ENCODE peak calls at places on chromosome 16, in seven cellular contexts. One of them, this sample, is unnamed.

GRCh38 chr16:70754874-70755600 is 45.9 kb downstream of the VAC14 start:
- DNase-seq in PC-3: no peak
- DNase-seq in cardiac muscle cell: no peak
- DNase-seq in left ventricle myocardium inferior: no peak
- DNase-seq in A549: no peak
- DNase-seq in hepatocyte: no peak
- DNase-seq in right lobe of liver: no peak
- DNase-seq in this sample: no peak

GRCh38 chr16:15607700-15608396 is 35.1 kb downstream of the MARF1 start:
- DNase-seq in cardiac muscle cell: no peak
- DNase-seq in hepatocyte: no peak
- DNase-seq in right lobe of liver: peak; percentile 93
- DNase-seq in left ventricle myocardium inferior: peak; percentile 66
- DNase-seq in PC-3: no peak
- DNase-seq in A549: no peak
- DNase-seq in this sample: no peak

GRCh38 chr16:23826528-23827244 is 9.1 kb upstream of the PRKCB start:
- DNase-seq in left ventricle myocardium inferior: no peak
- DNase-seq in right lobe of liver: no peak
- DNase-seq in PC-3: no peak
- DNase-seq in hepatocyte: no peak
- DNase-seq in cardiac muscle cell: no peak
- DNase-seq in A549: no peak
- DNase-seq in this sample: no peak

GRCh38 chr16:54363760-54364159 is 77.2 kb upstream of the IRX3 start:
- DNase-seq in hepatocyte: no peak
- DNase-seq in PC-3: no peak
- DNase-seq in cardiac muscle cell: no peak
- DNase-seq in left ventricle myocardium inferior: no peak
- DNase-seq in A549: no peak
- DNase-seq in right lobe of liver: no peak
- DNase-seq in this sample: no peak

GRCh38 chr16:85536411-85537330 is 76.5 kb upstream of the GSE1 start:
- DNase-seq in left ventricle myocardium inferior: no peak
- DNase-seq in cardiac muscle cell: no peak
- DNase-seq in right lobe of liver: peak; percentile 75
- DNase-seq in PC-3: no peak
- DNase-seq in A549: no peak
- DNase-seq in hepatocyte: no peak
- DNase-seq in this sample: no peak

GRCh38 chr16:12178251-12178990 is 201.9 kb downstream of the SNX29 start:
- DNase-seq in hepatocyte: no peak
- DNase-seq in left ventricle myocardium inferior: peak; percentile 66
- DNase-seq in PC-3: no peak
- DNase-seq in cardiac muscle cell: no peak
- DNase-seq in A549: no peak
- DNase-seq in right lobe of liver: no peak
- DNase-seq in this sample: no peak

GRCh38 chr16:8950580-8951077 is 13.1 kb downstream of the USP7 start:
- DNase-seq in A549: no peak
- DNase-seq in left ventricle myocardium inferior: no peak
- DNase-seq in cardiac muscle cell: peak; percentile 34
- DNase-seq in PC-3: no peak
- DNase-seq in hepatocyte: no peak
- DNase-seq in right lobe of liver: no peak
- DNase-seq in this sample: no peak

GRCh38 chr16:77457046-77457445 is 22.2 kb upstream of the ADAMTS18 start:
- DNase-seq in right lobe of liver: no peak
- DNase-seq in PC-3: no peak
- DNase-seq in cardiac muscle cell: no peak
- DNase-seq in hepatocyte: no peak
- DNase-seq in left ventricle myocardium inferior: no peak
- DNase-seq in A549: no peak
- DNase-seq in this sample: no peak

GRCh38 chr16:57741660-57742191 is 6.2 kb downstream of the KATNB1 start:
- DNase-seq in left ventricle myocardium inferior: peak; percentile 41
- DNase-seq in cardiac muscle cell: no peak
- DNase-seq in right lobe of liver: no peak
- DNase-seq in hepatocyte: no peak
- DNase-seq in A549: no peak
- DNase-seq in PC-3: no peak
- DNase-seq in this sample: no peak

GRCh38 chr16:7013990-7014389 is 318.7 kb upstream of the RBFOX1 start:
- DNase-seq in PC-3: peak; percentile 5
- DNase-seq in left ventricle myocardium inferior: no peak
- DNase-seq in right lobe of liver: no peak
- DNase-seq in cardiac muscle cell: peak; percentile 82
- DNase-seq in A549: no peak
- DNase-seq in hepatocyte: peak; percentile 54
- DNase-seq in this sample: no peak

GRCh38 chr16:11670171-11671131 is 2.2 kb downstream of the SNN start:
- DNase-seq in cardiac muscle cell: no peak
- DNase-seq in right lobe of liver: no peak
- DNase-seq in hepatocyte: no peak
- DNase-seq in left ventricle myocardium inferior: no peak
- DNase-seq in A549: no peak
- DNase-seq in PC-3: no peak
- DNase-seq in this sample: no peak

GRCh38 chr16:4795181-4795827 is at the start of gene SMIM22:
- DNase-seq in PC-3: no peak
- DNase-seq in cardiac muscle cell: no peak
- DNase-seq in hepatocyte: no peak
- DNase-seq in left ventricle myocardium inferior: no peak
- DNase-seq in A549: no peak
- DNase-seq in right lobe of liver: no peak
- DNase-seq in this sample: peak; percentile 92

GRCh38 chr16:87963400-87963799 is 12.2 kb downstream of the BANP start:
- DNase-seq in right lobe of liver: no peak
- DNase-seq in hepatocyte: no peak
- DNase-seq in cardiac muscle cell: no peak
- DNase-seq in PC-3: peak; percentile 50
- DNase-seq in left ventricle myocardium inferior: no peak
- DNase-seq in A549: no peak
- DNase-seq in this sample: no peak

GRCh38 chr16:50025544-50025931 is 513 bp downstream of the CNEP1R1 start:
- DNase-seq in right lobe of liver: no peak
- DNase-seq in hepatocyte: peak; percentile 38
- DNase-seq in left ventricle myocardium inferior: no peak
- DNase-seq in A549: peak; percentile 25
- DNase-seq in cardiac muscle cell: peak; percentile 55
- DNase-seq in PC-3: peak; percentile 3
- DNase-seq in this sample: no peak

GRCh38 chr16:82232806-82233205 is 62.8 kb upstream of the MPHOSPH6 start:
- DNase-seq in hepatocyte: no peak
- DNase-seq in cardiac muscle cell: no peak
- DNase-seq in A549: no peak
- DNase-seq in left ventricle myocardium inferior: no peak
- DNase-seq in right lobe of liver: no peak
- DNase-seq in PC-3: no peak
- DNase-seq in this sample: no peak

GRCh38 chr16:72240949-72241348 is 69.0 kb upstream of the PMFBP1 start:
- DNase-seq in right lobe of liver: no peak
- DNase-seq in cardiac muscle cell: no peak
- DNase-seq in PC-3: no peak
- DNase-seq in hepatocyte: no peak
- DNase-seq in left ventricle myocardium inferior: no peak
- DNase-seq in A549: no peak
- DNase-seq in this sample: no peak

GRCh38 chr16:65012357-65012756 is 109.5 kb downstream of the CDH11 start:
- DNase-seq in hepatocyte: no peak
- DNase-seq in PC-3: no peak
- DNase-seq in left ventricle myocardium inferior: no peak
- DNase-seq in cardiac muscle cell: no peak
- DNase-seq in A549: no peak
- DNase-seq in right lobe of liver: no peak
- DNase-seq in this sample: no peak

GRCh38 chr16:19307587-19308241 is 22.2 kb downstream of the CLEC19A start:
- DNase-seq in hepatocyte: no peak
- DNase-seq in A549: no peak
- DNase-seq in left ventricle myocardium inferior: no peak
- DNase-seq in cardiac muscle cell: peak; percentile 82
- DNase-seq in PC-3: no peak
- DNase-seq in right lobe of liver: no peak
- DNase-seq in this sample: peak; percentile 17

GRCh38 chr16:3879887-3880564 is 487 bp downstream of the CREBBP start:
- DNase-seq in left ventricle myocardium inferior: peak; percentile 82
- DNase-seq in A549: peak; percentile 27
- DNase-seq in cardiac muscle cell: peak; percentile 84
- DNase-seq in PC-3: peak; percentile 47
- DNase-seq in hepatocyte: peak; percentile 92
- DNase-seq in right lobe of liver: peak; percentile 82
- DNase-seq in this sample: peak; percentile 86

GRCh38 chr16:53781023-53781605 is 77.2 kb downstream of the FTO start:
- DNase-seq in left ventricle myocardium inferior: no peak
- DNase-seq in PC-3: peak; percentile 71
- DNase-seq in A549: no peak
- DNase-seq in hepatocyte: no peak
- DNase-seq in cardiac muscle cell: no peak
- DNase-seq in right lobe of liver: no peak
- DNase-seq in this sample: peak; percentile 28

GRCh38 chr16:17578921-17579876 is 108.4 kb upstream of the XYLT1 start:
- DNase-seq in PC-3: peak; percentile 46
- DNase-seq in A549: peak; percentile 32
- DNase-seq in hepatocyte: peak; percentile 85
- DNase-seq in cardiac muscle cell: peak; percentile 84
- DNase-seq in right lobe of liver: peak; percentile 50
- DNase-seq in left ventricle myocardium inferior: no peak
- DNase-seq in this sample: peak; percentile 82

GRCh38 chr16:81861503-81861902 is 82.4 kb downstream of the PLCG2 start:
- DNase-seq in right lobe of liver: no peak
- DNase-seq in A549: no peak
- DNase-seq in left ventricle myocardium inferior: no peak
- DNase-seq in cardiac muscle cell: no peak
- DNase-seq in PC-3: peak; percentile 22
- DNase-seq in hepatocyte: no peak
- DNase-seq in this sample: no peak

GRCh38 chr16:73196670-73197069 is 148.7 kb upstream of the ZFHX3 start:
- DNase-seq in hepatocyte: peak; percentile 72
- DNase-seq in right lobe of liver: peak; percentile 78
- DNase-seq in PC-3: peak; percentile 68
- DNase-seq in left ventricle myocardium inferior: peak; percentile 61
- DNase-seq in cardiac muscle cell: peak; percentile 79
- DNase-seq in A549: peak; percentile 80
- DNase-seq in this sample: peak; percentile 75

DNA sequence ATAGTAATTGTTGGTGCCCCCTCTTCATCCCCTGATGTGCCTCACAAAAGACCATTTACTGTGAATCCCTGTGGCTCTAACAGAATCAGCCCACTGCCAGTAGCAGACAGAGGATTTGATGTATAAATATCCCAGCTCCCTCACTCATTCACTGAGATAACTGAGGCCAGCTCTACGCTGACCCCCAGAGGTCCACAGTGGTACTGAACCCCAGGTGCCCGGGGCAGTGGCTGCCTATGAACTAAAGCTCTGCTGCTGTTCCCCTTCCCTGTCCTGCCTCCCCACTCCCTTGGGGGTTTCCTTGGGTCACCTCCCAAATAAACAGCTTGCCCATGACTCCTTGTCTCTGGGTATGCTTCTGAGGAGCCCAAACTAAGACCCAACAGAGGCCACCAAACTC is 295.8 kb downstream of the FOXL1 start:
- DNase-seq in PC-3: peak; percentile 53
- DNase-seq in cardiac muscle cell: peak; percentile 62
- DNase-seq in A549: no peak
- DNase-seq in hepatocyte: peak; percentile 52
- DNase-seq in left ventricle myocardium inferior: no peak
- DNase-seq in right lobe of liver: no peak
- DNase-seq in this sample: peak; percentile 67
- TF ChIP-seq CTCF in PC-3: peak; percentile 60
- TF ChIP-seq CTCF in cardiac muscle cell: peak; percentile 62
- TF ChIP-seq CTCF in A549: peak; percentile 12
- TF ChIP-seq CTCF in hepatocyte: peak; percentile 51
- TF ChIP-seq CTCF in left ventricle myocardium inferior: peak; percentile 41
- TF ChIP-seq CTCF in right lobe of liver: peak; percentile 25
- TF ChIP-seq CTCF in this sample: peak; percentile 72

DNA sequence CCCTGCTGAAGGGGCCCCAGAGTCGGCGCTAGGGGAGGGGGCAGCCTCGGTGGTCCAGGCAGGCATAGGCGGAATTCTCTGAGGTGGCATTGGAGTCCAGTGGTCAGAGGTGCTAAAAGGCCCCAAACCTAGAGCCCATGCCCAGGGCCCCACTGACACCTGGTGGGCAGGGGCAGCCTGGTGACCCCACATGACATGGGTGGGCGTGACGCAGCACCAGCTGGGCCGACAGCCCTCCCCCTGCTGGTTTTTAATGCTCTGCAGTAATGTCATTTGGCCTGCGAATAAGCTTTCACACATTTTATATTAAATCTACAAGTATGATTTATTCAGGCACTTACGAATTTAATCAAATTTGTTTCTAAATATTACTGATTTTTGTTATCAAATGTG is 2.1 kb upstream of the RNPS1 start:
- DNase-seq in left ventricle myocardium inferior: no peak
- DNase-seq in cardiac muscle cell: no peak
- DNase-seq in A549: no peak
- DNase-seq in right lobe of liver: no peak
- DNase-seq in PC-3: no peak
- DNase-seq in hepatocyte: no peak
- DNase-seq in this sample: no peak
- TF ChIP-seq CTCF in left ventricle myocardium inferior: no peak
- TF ChIP-seq CTCF in cardiac muscle cell: no peak
- TF ChIP-seq CTCF in A549: no peak
- TF ChIP-seq CTCF in right lobe of liver: no peak
- TF ChIP-seq CTCF in PC-3: no peak
- TF ChIP-seq CTCF in hepatocyte: no peak
- TF ChIP-seq CTCF in this sample: no peak

DNA sequence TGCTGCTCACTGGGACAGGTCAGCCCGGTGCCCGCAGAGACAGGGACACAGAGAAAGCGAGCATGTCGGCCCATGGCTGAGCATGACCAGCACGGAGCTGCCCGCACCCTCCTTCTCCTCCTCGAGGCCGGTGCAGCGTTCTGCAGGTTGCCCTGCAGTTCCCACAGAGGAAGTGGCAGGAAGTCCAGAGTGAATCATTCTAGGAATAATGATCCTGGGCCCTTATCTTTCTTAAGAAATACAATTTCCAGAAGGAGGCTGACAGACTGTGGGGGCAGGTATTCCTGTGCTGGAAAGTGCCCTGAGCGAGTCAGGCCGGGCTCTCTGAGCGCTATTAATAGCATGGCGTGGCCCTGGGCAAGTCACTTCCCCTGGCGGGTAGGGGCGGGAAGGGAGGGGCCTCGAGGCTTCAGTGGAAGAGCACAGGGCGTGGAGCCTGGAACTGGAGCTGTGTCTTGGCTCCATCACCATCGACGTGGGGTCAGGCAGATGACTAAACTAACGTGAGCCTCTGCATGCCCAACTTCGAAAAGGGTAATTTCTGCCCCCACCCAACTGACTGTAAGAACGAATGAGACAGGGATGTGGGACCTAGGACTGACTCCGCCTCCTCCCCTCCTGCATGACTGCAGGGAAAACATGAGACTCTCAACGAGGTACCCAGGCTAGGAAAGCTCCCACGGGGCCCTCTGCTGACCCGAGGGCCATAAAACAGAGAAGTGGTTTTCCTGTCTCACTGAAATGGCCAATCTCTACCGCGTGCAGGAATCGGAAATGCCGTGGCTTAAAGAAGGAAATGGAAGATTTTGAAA is 9.8 kb downstream of the TMEM204 start:
- DNase-seq in PC-3: peak; percentile 74
- DNase-seq in left ventricle myocardium inferior: peak; percentile 78
- DNase-seq in cardiac muscle cell: peak; percentile 45
- DNase-seq in A549: peak; percentile 51
- DNase-seq in right lobe of liver: peak; percentile 61
- DNase-seq in hepatocyte: no peak
- DNase-seq in this sample: peak; percentile 45
- TF ChIP-seq CTCF in PC-3: peak; percentile 18
- TF ChIP-seq CTCF in left ventricle myocardium inferior: no peak
- TF ChIP-seq CTCF in cardiac muscle cell: peak; percentile 22
- TF ChIP-seq CTCF in A549: no peak
- TF ChIP-seq CTCF in right lobe of liver: no peak
- TF ChIP-seq CTCF in hepatocyte: no peak
- TF ChIP-seq CTCF in this sample: no peak

GRCh38 chr16:84209989-84210388 is 19.0 kb downstream of the ADAD2 start:
- DNase-seq in left ventricle myocardium inferior: no peak
- DNase-seq in hepatocyte: no peak
- DNase-seq in right lobe of liver: no peak
- DNase-seq in PC-3: no peak
- DNase-seq in A549: no peak
- DNase-seq in cardiac muscle cell: no peak
- DNase-seq in this sample: no peak
- TF ChIP-seq CTCF in left ventricle myocardium inferior: no peak
- TF ChIP-seq CTCF in hepatocyte: no peak
- TF ChIP-seq CTCF in right lobe of liver: no peak
- TF ChIP-seq CTCF in PC-3: peak; percentile 41
- TF ChIP-seq CTCF in A549: peak; percentile 10
- TF ChIP-seq CTCF in cardiac muscle cell: no peak
- TF ChIP-seq CTCF in this sample: no peak

This sample was measured in Calu3.